ENCODE peak calls at places on chromosomes 7 and 10, in eight cellular contexts. W is CD8-positive, alpha-beta T cell; N is left ventricle myocardium superior; X is HCEC 1CT; T is T-helper 1 cell; U is stomach; H is psoas muscle; D is activated CD8-positive, alpha-beta T cell treated with anti-CD3 and anti-CD28 coated beads for 36 hours. R is an unnamed sample.

GRCh38 chr7:102215706-102216105 is 71.0 kb upstream of the SH2B2 start:
- DNase-seq in W (no peak), N (no peak), X (no peak), T (no peak), U (no peak), H (no peak), D (no peak), R (no peak)

GRCh38 chr7:95340491-95340890 is 16.2 kb upstream of the PON1 start:
- DNase-seq in W (no peak), N (no peak), X (no peak), T (no peak), U (no peak), H (no peak), D (no peak), R (no peak)

GRCh38 chr10:127992376-127992775 is 85.5 kb downstream of the PTPRE start:
- DNase-seq in W (no peak), N (no peak), X (no peak), T (no peak), U (no peak), H (no peak), D (no peak), R (no peak)

GRCh38 chr10:22824984-22825383 is 102.9 kb upstream of the ARMC3 start:
- DNase-seq in W (no peak), N (no peak), X (peak; percentile 81), T (no peak), U (no peak), H (no peak), D (no peak), R (no peak)

GRCh38 chr7:142787034-142787768 is 16.4 kb downstream of the PRSS2 start:
- DNase-seq in W (no peak), N (no peak), X (no peak), T (no peak), U (no peak), H (no peak), D (no peak), R (peak; percentile 6)

GRCh38 chr7:110590415-110590814 is 500.5 kb upstream of the LRRN3 start:
- DNase-seq in W (no peak), N (no peak), X (no peak), T (no peak), U (no peak), H (no peak), D (peak; percentile 33), R (peak; percentile 10)

GRCh38 chr10:6563075-6563474 is 17.0 kb downstream of the PRKCQ start:
- DNase-seq in W (no peak), N (no peak), X (no peak), T (no peak), U (no peak), H (no peak), D (peak; percentile 90), R (peak; percentile 60)

GRCh38 chr7:31883761-31884164 is 186.4 kb downstream of the PDE1C start:
- DNase-seq in W (no peak), N (no peak), X (peak; percentile 83), T (no peak), U (no peak), H (no peak), D (no peak), R (no peak)

GRCh38 chr10:28681928-28682750 is 4.8 kb downstream of the BAMBI start:
- DNase-seq in W (no peak), N (no peak), X (no peak), T (no peak), U (no peak), H (no peak), D (no peak), R (no peak)

R was measured in naive thymus-derived CD4-positive, alpha-beta T cell.